ENCODE peak calls at places on chromosomes 13 and 19, in four cellular contexts. R is posterior cingulate gyrus; L is CD4-positive, alpha-beta memory T cell; N is heart right ventricle. X is an unnamed sample.

GRCh38 chr13:30241537-30241936 is 65.8 kb downstream of the KATNAL1 start:
- DNase-seq in N (no peak), L (no peak), R (no peak), X (no peak)

GRCh38 chr19:47623151-47623920 is 14.4 kb downstream of the BICRA start:
- DNase-seq in L (no peak), R (no peak), N (no peak), X (no peak)

GRCh38 chr19:40627486-40628279 is 26.5 kb downstream of the LTBP4 start:
- DNase-seq in R (no peak), L (no peak), N (no peak), X (no peak)

GRCh38 chr19:17686027-17686511 is 2.1 kb downstream of the UNC13A start:
- DNase-seq in N (no peak), R (peak), L (no peak), X (peak)

GRCh38 chr13:31394491-31394890 is 194.7 kb downstream of the B3GLCT start:
- DNase-seq in R (no peak), L (no peak), N (no peak), X (no peak)

GRCh38 chr19:4859697-4860096 is 7.8 kb downstream of the PLIN3 start:
- DNase-seq in L (no peak), N (no peak), R (no peak), X (no peak)

GRCh38 chr19:46573679-46574522 is 27.2 kb upstream of the CALM3 start:
- DNase-seq in R (no peak), N (no peak), L (no peak), X (no peak)

GRCh38 chr19:17866312-17867012 is 5.3 kb upstream of the SLC5A5 start:
- DNase-seq in R (no peak), L (no peak), N (no peak), X (no peak)

GRCh38 chr19:33306853-33307792 is 4.8 kb upstream of the CEBPA start:
- DNase-seq in L (no peak), N (no peak), R (no peak), X (no peak)

GRCh38 chr13:44819245-44819644 is 170.0 kb downstream of the NUFIP1 start:
- DNase-seq in L (no peak), N (no peak), R (no peak), X (no peak)

GRCh38 chr13:94305463-94305862 is 174.0 kb downstream of the DCT start:
- DNase-seq in N (no peak), L (no peak), R (no peak), X (no peak)

GRCh38 chr13:75402787-75403186 is 79.2 kb downstream of the TBC1D4 start:
- DNase-seq in R (no peak), L (no peak), N (peak), X (peak)

GRCh38 chr19:55212447-55212846 is 3.1 kb upstream of the PTPRH start:
- DNase-seq in R (no peak), N (no peak), L (peak), X (no peak)

GRCh38 chr19:1026189-1027019 is at the start of gene CNN2:
- DNase-seq in L (peak), N (peak), R (no peak), X (no peak)

GRCh38 chr19:42634409-42635232 is 39.9 kb upstream of the CEACAM8 start:
- DNase-seq in N (no peak), L (no peak), R (no peak), X (no peak)

GRCh38 chr19:19386373-19386869 is 19.1 kb upstream of the GATAD2A start:
- DNase-seq in R (no peak), L (no peak), N (no peak), X (no peak)

GRCh38 chr19:39500543-39500942 is 1.8 kb downstream of the DLL3 start:
- DNase-seq in L (no peak), R (no peak), N (no peak), X (no peak)

GRCh38 chr13:108220042-108220441 is 1.9 kb downstream of the ABHD13 start:
- DNase-seq in R (no peak), L (no peak), N (no peak), X (no peak)

GRCh38 chr13:106498571-106498970 is 36.9 kb downstream of the EFNB2 start:
- DNase-seq in N (no peak), R (no peak), L (no peak), X (no peak)

GRCh38 chr13:24050292-24050711 is 110.2 kb upstream of the SPATA13 start:
- DNase-seq in R (peak), N (peak), L (no peak), X (peak)

GRCh38 chr13:33110386-33110712 is 94.1 kb downstream of the KL start:
- DNase-seq in L (no peak), N (no peak), R (no peak), X (no peak)

GRCh38 chr13:109600078-109600477 is 186.3 kb downstream of the IRS2 start:
- DNase-seq in R (no peak), N (no peak), L (no peak), X (no peak)

X was measured in head of caudate nucleus.